ENCODE peak calls at places on chromosomes 12 and 14, in five cellular contexts. One of them, this sample, is unnamed.

GRCh38 chr14:38791862-38792261 is 311.2 kb downstream of the SEC23A start:
- DNase-seq in HT1080: no peak
- DNase-seq in AG04450: no peak
- DNase-seq in D341Med: no peak
- DNase-seq in A549: no peak
- DNase-seq in this sample: no peak

GRCh38 chr12:121295123-121295745 is 1.3 kb downstream of the CAMKK2 start:
- DNase-seq in HT1080: no peak
- DNase-seq in D341Med: peak
- DNase-seq in A549: peak
- DNase-seq in AG04450: no peak
- DNase-seq in this sample: no peak

GRCh38 chr12:17592472-17592871 is 497.5 kb downstream of the RERGL start:
- DNase-seq in D341Med: no peak
- DNase-seq in AG04450: no peak
- DNase-seq in HT1080: peak
- DNase-seq in A549: no peak
- DNase-seq in this sample: no peak

GRCh38 chr14:104968153-104968527 is 10.0 kb downstream of the AHNAK2 start:
- DNase-seq in HT1080: peak
- DNase-seq in D341Med: no peak
- DNase-seq in AG04450: no peak
- DNase-seq in A549: peak
- DNase-seq in this sample: peak

GRCh38 chr12:114744696-114745095 is 60.7 kb upstream of the TBX3 start:
- DNase-seq in D341Med: no peak
- DNase-seq in HT1080: no peak
- DNase-seq in A549: no peak
- DNase-seq in AG04450: peak
- DNase-seq in this sample: no peak

GRCh38 chr14:25622752-25623151 is 572.8 kb upstream of the STXBP6 start:
- DNase-seq in D341Med: no peak
- DNase-seq in AG04450: no peak
- DNase-seq in A549: no peak
- DNase-seq in HT1080: no peak
- DNase-seq in this sample: no peak

GRCh38 chr14:35406811-35407630 is 2.5 kb upstream of the NFKBIA start:
- DNase-seq in A549: peak
- DNase-seq in HT1080: peak
- DNase-seq in AG04450: no peak
- DNase-seq in D341Med: peak
- DNase-seq in this sample: peak

GRCh38 chr14:61132894-61133293 is 148.2 kb downstream of the TMEM30B start:
- DNase-seq in HT1080: no peak
- DNase-seq in D341Med: no peak
- DNase-seq in A549: no peak
- DNase-seq in AG04450: no peak
- DNase-seq in this sample: no peak

GRCh38 chr12:96858162-96858561 is 48.9 kb upstream of the NEDD1 start:
- DNase-seq in A549: no peak
- DNase-seq in AG04450: no peak
- DNase-seq in D341Med: no peak
- DNase-seq in HT1080: no peak
- DNase-seq in this sample: no peak

This sample was measured in NCI-H510A.